ENCODE peak calls at places on chromosomes 12 and 14, in nine cellular contexts. Z is gastrocnemius medialis, C is testis, A is heart left ventricle, Y is HepG2, V is stomach, G is transverse colon, K is adrenal gland, T is IMR-90. W is an unnamed sample.

GRCh38 chr14:71661441-71661840 is 270.8 kb upstream of the RGS6 start:
- DNase-seq in C (no peak), K (no peak), A (no peak), G (no peak), V (no peak), Z (no peak), T (no peak), Y (no peak), W (no peak)

GRCh38 chr12:104578453-104578852 is 121.7 kb downstream of the CHST11 start:
- DNase-seq in G (no peak), K (peak), Y (no peak), A (no peak), V (no peak), T (peak), Z (no peak), C (no peak), W (no peak)

GRCh38 chr12:21852251-21852650 is 77.7 kb upstream of the KCNJ8 start:
- DNase-seq in Y (no peak), T (peak), V (no peak), C (no peak), G (no peak), A (no peak), Z (no peak), K (no peak), W (no peak)

GRCh38 chr12:25110260-25110659 is 84.7 kb downstream of the DNAI7 start:
- DNase-seq in C (no peak), Y (no peak), G (no peak), A (no peak), K (no peak), T (no peak), V (no peak), Z (no peak), W (no peak)

GRCh38 chr12:124523071-124523470 is 44.3 kb downstream of the NCOR2 start:
- DNase-seq in Z (no peak), V (no peak), A (no peak), C (no peak), T (no peak), K (no peak), Y (no peak), G (no peak), W (no peak)

GRCh38 chr14:51806026-51806590 is 54.3 kb upstream of the GNG2 start:
- DNase-seq in G (no peak), K (no peak), Y (no peak), T (no peak), C (no peak), V (no peak), Z (no peak), A (no peak), W (no peak)

GRCh38 chr14:68691031-68691864 is 101.6 kb downstream of the ZFP36L1 start:
- DNase-seq in A (no peak), T (no peak), G (no peak), C (peak), K (no peak), Z (no peak), Y (no peak), V (no peak), W (no peak)

GRCh38 chr14:102507891-102508312 is 1.7 kb downstream of the ANKRD9 start:
- DNase-seq in A (no peak), Y (no peak), T (no peak), C (no peak), Z (no peak), G (no peak), K (no peak), V (no peak), W (no peak)

GRCh38 chr12:32949815-32950214 is 53.2 kb upstream of the PKP2 start:
- DNase-seq in Z (no peak), V (no peak), T (no peak), Y (no peak), A (no peak), C (no peak), G (no peak), K (no peak), W (no peak)

GRCh38 chr12:108640802-108641445 is 7.2 kb upstream of the SELPLG start:
- DNase-seq in Y (no peak), G (peak), V (peak), C (peak), K (peak), A (peak), Z (no peak), T (peak), W (no peak)

GRCh38 chr12:3520168-3520567 is 29.2 kb downstream of the PRMT8 start:
- DNase-seq in A (peak), G (peak), K (no peak), Y (no peak), C (no peak), Z (no peak), V (peak), T (no peak), W (no peak)

GRCh38 chr12:69366796-69367195 is 7.3 kb downstream of the YEATS4 start:
- DNase-seq in G (no peak), K (no peak), C (no peak), Z (no peak), T (no peak), V (no peak), Y (no peak), A (no peak), W (no peak)

GRCh38 chr12:124305776-124306685 is 11.1 kb downstream of the RFLNA start:
- DNase-seq in C (no peak), K (no peak), A (no peak), G (no peak), V (no peak), Z (no peak), T (no peak), Y (no peak), W (no peak)

GRCh38 chr14:28751467-28752058 is 15.0 kb upstream of the FOXG1 start:
- DNase-seq in Z (no peak), T (peak), A (no peak), G (no peak), C (peak), V (peak), Y (peak), K (no peak), W (no peak)

GRCh38 chr14:41548666-41549065 is 58.0 kb upstream of the LRFN5 start:
- DNase-seq in T (peak), K (no peak), A (no peak), Y (no peak), V (no peak), G (no peak), Z (no peak), C (no peak), W (no peak)

GRCh38 chr14:41549282-41549681 is 57.4 kb upstream of the LRFN5 start:
- DNase-seq in Z (no peak), G (no peak), Y (no peak), C (no peak), K (no peak), T (no peak), V (no peak), A (no peak), W (no peak)

GRCh38 chr14:41549821-41550597 is 56.7 kb upstream of the LRFN5 start:
- DNase-seq in V (no peak), Y (no peak), C (no peak), Z (no peak), G (no peak), K (no peak), T (peak), A (no peak), W (no peak)
- H3K27ac ChIP-seq in V (no peak), Y (no peak), C (no peak), Z (no peak), G (no peak), K (no peak), T (no peak), A (no peak), W (no peak)

DNA sequence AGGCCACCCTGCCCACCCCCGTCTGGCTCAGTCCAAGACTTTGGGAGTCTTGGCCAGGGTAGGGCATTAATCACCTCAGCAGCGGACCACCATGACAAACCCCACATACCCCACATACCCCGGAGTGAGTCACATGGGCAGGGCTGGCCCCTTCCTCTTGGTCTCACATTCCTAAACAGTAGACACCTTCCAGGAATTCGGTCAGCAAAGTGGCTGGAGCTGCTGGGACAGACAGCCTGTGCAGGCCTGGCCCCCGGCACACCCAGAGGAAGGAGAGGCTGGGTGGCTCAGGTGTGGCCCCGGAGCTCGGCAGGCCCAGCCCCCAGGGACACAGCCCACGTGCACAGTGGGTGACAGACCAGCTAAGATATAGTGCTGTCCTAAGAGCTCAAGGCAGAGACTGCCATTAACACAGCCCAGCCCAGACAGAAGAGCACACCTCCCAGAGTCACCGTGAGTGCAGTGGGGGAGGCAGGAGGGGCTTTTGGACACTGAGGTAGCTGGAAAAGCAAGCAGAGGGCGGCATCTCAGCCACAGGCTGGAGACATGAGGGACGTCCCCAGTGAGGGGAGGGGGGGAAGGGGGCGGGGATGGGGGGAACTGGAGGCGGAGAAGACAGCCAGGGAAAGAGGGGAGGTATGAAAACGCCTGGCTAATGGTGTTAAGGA is 24.0 kb downstream of the CCDC85C start:
- DNase-seq in K (peak), C (no peak), G (peak), V (peak), Z (no peak), Y (no peak), A (no peak), T (peak), W (no peak)
- TF ChIP-seq POLR2A in K (no peak), C (no peak), G (peak), V (no peak), Z (no peak), Y (no peak), A (no peak), T (no peak), W (no peak)

GRCh38 chr12:50057000-50057841 is at the start of gene ASIC1:
- DNase-seq in V (peak), A (peak), T (peak), K (peak), G (peak), C (peak), Y (no peak), Z (no peak), W (no peak)
- TF ChIP-seq CTCF in V (no peak), A (peak), T (no peak), K (no peak), G (no peak), C (no peak), Y (no peak), Z (no peak), W (no peak)

GRCh38 chr12:13178568-13179158 is 17.9 kb upstream of the EMP1 start:
- DNase-seq in Y (no peak), C (no peak), V (no peak), Z (no peak), A (no peak), T (no peak), G (no peak), K (peak), W (no peak)
- H3K27ac ChIP-seq in Y (no peak), C (peak), V (peak), Z (peak), A (peak), T (no peak), G (peak), K (no peak), W (peak)

W was measured in esophagus squamous epithelium.